ENCODE peak calls at places on chromosomes 4 and X, in four cellular contexts. One of them, this sample, is unnamed. For H4K20me1, the result is how much of the 10 kb centered on the place peaks cover.

GRCh38 chr4:8088966-8089491 is 69.6 kb downstream of the ABLIM2 start:
- DNase-seq in GM23338: no peak
- DNase-seq in K562: no peak
- DNase-seq in HepG2: no peak
- DNase-seq in this sample: no peak

GRCh38 chr4:79232555-79232954 is 93.3 kb downstream of the NAA11 start:
- DNase-seq in HepG2: no peak
- DNase-seq in GM23338: no peak
- DNase-seq in K562: no peak
- DNase-seq in this sample: no peak

GRCh38 chr4:172822322-172822721 is 346.3 kb upstream of the GALNT7 start:
- DNase-seq in GM23338: no peak
- DNase-seq in HepG2: no peak
- DNase-seq in K562: no peak
- DNase-seq in this sample: no peak

GRCh38 chrX:9538544-9539045 is 73.7 kb downstream of the TBL1X start:
- DNase-seq in GM23338: no peak
- DNase-seq in HepG2: peak
- DNase-seq in K562: no peak
- DNase-seq in this sample: peak

GRCh38 chrX:4932790-4933189 is 1219.3 kb upstream of the PRKX start:
- DNase-seq in HepG2: no peak
- DNase-seq in GM23338: no peak
- DNase-seq in K562: no peak
- DNase-seq in this sample: no peak

GRCh38 chrX:74779175-74779574 is 146.1 kb downstream of the NEXMIF start:
- DNase-seq in HepG2: no peak
- DNase-seq in GM23338: peak
- DNase-seq in K562: no peak
- DNase-seq in this sample: no peak

GRCh38 chr4:183436417-183436816 is 8.0 kb upstream of the CDKN2AIP start:
- DNase-seq in K562: no peak
- DNase-seq in GM23338: peak
- DNase-seq in HepG2: no peak
- DNase-seq in this sample: no peak

GRCh38 chr4:38902695-38903094 is 35.1 kb downstream of the FAM114A1 start:
- DNase-seq in GM23338: peak
- DNase-seq in K562: peak
- DNase-seq in HepG2: peak
- DNase-seq in this sample: peak

GRCh38 chrX:1751781-1752180 is 136.9 kb downstream of the ASMT start:
- DNase-seq in GM23338: no peak
- DNase-seq in HepG2: no peak
- DNase-seq in K562: no peak
- DNase-seq in this sample: no peak

GRCh38 chr4:76948441-76949292 is 885 bp upstream of the SEPTIN11 start:
- DNase-seq in K562: peak
- DNase-seq in HepG2: peak
- DNase-seq in GM23338: peak
- DNase-seq in this sample: peak

GRCh38 chrX:42615161-42615563 is 162.8 kb downstream of the PPP1R2C start:
- DNase-seq in HepG2: no peak
- DNase-seq in K562: peak
- DNase-seq in GM23338: peak
- DNase-seq in this sample: no peak

GRCh38 chrX:10787264-10787663 is 166.9 kb upstream of the MID1 start:
- DNase-seq in HepG2: no peak
- DNase-seq in K562: no peak
- DNase-seq in GM23338: no peak
- DNase-seq in this sample: no peak

GRCh38 chrX:137575596-137576255 is 9.8 kb downstream of the ZIC3 start:
- DNase-seq in GM23338: peak
- DNase-seq in K562: no peak
- DNase-seq in HepG2: no peak
- DNase-seq in this sample: no peak

GRCh38 chrX:148813422-148813821 is 313.0 kb downstream of the AFF2 start:
- DNase-seq in K562: no peak
- DNase-seq in HepG2: no peak
- DNase-seq in GM23338: no peak
- DNase-seq in this sample: no peak

GRCh38 chr4:24510091-24510490 is 74.3 kb downstream of the DHX15 start:
- DNase-seq in GM23338: no peak
- DNase-seq in K562: no peak
- DNase-seq in HepG2: no peak
- DNase-seq in this sample: no peak

GRCh38 chr4:108117473-108118182 is 51.1 kb downstream of the LEF1 start:
- DNase-seq in GM23338: peak
- DNase-seq in HepG2: peak
- DNase-seq in K562: peak
- DNase-seq in this sample: no peak

GRCh38 chr4:147645099-147645498 is 27.9 kb downstream of the TMEM184C start:
- DNase-seq in K562: no peak
- DNase-seq in GM23338: no peak
- DNase-seq in HepG2: no peak
- DNase-seq in this sample: no peak
- H4K20me1 ChIP-seq in K562: under half
- H4K20me1 ChIP-seq in GM23338: under half
- H4K20me1 ChIP-seq in HepG2: under half
- H4K20me1 ChIP-seq in this sample: under half

DNA sequence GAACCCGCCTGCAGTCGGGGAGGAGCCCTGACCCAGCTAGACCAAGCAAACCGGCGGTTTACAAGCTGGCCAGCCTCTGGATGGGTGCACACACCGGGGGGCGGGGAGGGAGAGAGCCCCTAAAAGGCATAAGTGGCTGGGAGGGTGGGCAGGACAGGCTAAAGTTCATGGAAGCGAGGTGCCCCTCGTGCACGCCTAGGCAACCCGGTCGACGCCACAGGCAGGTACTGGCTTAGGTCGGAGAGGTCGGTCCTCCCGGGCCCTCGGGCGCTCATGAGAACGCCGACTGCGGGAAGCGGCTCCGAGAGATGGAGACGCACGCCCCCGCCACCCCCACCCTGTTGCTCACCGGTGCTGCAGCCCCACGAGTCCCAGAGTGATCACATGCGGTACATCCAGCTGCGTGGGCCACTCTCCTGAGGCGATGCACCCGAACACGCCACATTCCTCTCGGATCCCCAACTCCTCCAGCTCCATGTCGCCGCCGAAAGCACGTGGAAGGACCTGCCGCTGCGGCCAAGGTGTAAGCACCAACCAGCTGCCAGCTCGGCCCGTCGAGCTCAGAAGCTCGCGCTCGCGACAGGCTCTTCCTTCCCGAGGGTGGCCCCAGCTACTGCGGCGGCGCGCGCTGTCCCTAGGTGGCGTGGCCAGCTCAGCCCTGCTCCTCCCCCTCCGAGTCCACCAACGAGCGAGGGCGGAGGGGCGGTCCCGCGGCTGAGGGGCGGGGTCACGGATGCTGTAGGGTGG is at the start of gene PPAT:
- DNase-seq in K562: peak
- DNase-seq in HepG2: peak
- DNase-seq in GM23338: peak
- DNase-seq in this sample: peak
- TF ChIP-seq REST in K562: no peak
- TF ChIP-seq REST in HepG2: peak
- TF ChIP-seq REST in GM23338: no peak
- TF ChIP-seq REST in this sample: no peak

DNA sequence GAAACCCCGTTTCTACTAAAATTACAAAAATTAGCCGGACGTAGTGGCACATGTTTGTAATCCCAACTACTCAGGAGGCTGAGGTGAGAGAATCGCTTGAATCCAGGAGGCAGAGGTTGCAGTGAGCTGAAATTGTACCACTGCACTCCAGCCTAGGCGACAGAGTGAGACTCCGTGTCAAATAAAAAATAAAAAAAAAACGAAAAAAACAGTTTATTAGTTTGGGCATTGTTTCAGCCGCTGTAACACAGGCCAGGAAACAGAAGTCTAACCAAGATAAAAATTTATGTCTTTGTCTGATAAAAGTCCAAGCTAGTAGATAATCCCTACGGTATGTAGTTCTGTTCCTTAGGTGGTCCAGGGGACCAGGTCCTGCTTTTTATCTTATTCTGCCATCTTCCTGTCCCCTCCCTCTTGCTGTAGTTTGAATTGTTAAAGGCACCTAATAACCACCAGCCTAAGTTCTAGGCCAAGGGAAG is 21.4 kb downstream of the USO1 start:
- DNase-seq in GM23338: no peak
- DNase-seq in HepG2: no peak
- DNase-seq in K562: peak
- DNase-seq in this sample: no peak
- H4K20me1 ChIP-seq in GM23338: under half
- H4K20me1 ChIP-seq in HepG2: under half
- H4K20me1 ChIP-seq in K562: under half
- H4K20me1 ChIP-seq in this sample: under half

GRCh38 chrX:139202742-139203410 is 327.7 kb upstream of the F9 start:
- DNase-seq in GM23338: peak
- DNase-seq in K562: no peak
- DNase-seq in HepG2: no peak
- DNase-seq in this sample: no peak
- TF ChIP-seq REST in GM23338: no peak
- TF ChIP-seq REST in K562: no peak
- TF ChIP-seq REST in HepG2: no peak
- TF ChIP-seq REST in this sample: no peak

GRCh38 chr4:139077567-139078355 is 62.2 kb downstream of the NOCT start:
- DNase-seq in K562: no peak
- DNase-seq in HepG2: no peak
- DNase-seq in GM23338: no peak
- DNase-seq in this sample: no peak

GRCh38 chr4:139078926-139079325 is 63.3 kb downstream of the NOCT start:
- DNase-seq in K562: no peak
- DNase-seq in HepG2: no peak
- DNase-seq in GM23338: no peak
- DNase-seq in this sample: no peak

GRCh38 chr4:139076016-139076744 is 60.6 kb downstream of the NOCT start:
- DNase-seq in GM23338: no peak
- DNase-seq in K562: no peak
- DNase-seq in HepG2: no peak
- DNase-seq in this sample: no peak
- H4K20me1 ChIP-seq in GM23338: under half
- H4K20me1 ChIP-seq in K562: under half
- H4K20me1 ChIP-seq in HepG2: under half
- H4K20me1 ChIP-seq in this sample: half or more

GRCh38 chr4:69760455-69760854 is at the start of gene SULT1B1:
- DNase-seq in K562: no peak
- DNase-seq in HepG2: no peak
- DNase-seq in GM23338: no peak
- DNase-seq in this sample: no peak

GRCh38 chr4:69763233-69763632 is 2.8 kb upstream of the SULT1B1 start:
- DNase-seq in HepG2: no peak
- DNase-seq in K562: no peak
- DNase-seq in GM23338: no peak
- DNase-seq in this sample: no peak

GRCh38 chr4:69754926-69755580 is 5.4 kb downstream of the SULT1B1 start:
- DNase-seq in HepG2: peak
- DNase-seq in K562: no peak
- DNase-seq in GM23338: no peak
- DNase-seq in this sample: no peak

GRCh38 chr4:69757464-69757863 is 3.0 kb downstream of the SULT1B1 start:
- DNase-seq in K562: no peak
- DNase-seq in HepG2: no peak
- DNase-seq in GM23338: no peak
- DNase-seq in this sample: no peak

DNA sequence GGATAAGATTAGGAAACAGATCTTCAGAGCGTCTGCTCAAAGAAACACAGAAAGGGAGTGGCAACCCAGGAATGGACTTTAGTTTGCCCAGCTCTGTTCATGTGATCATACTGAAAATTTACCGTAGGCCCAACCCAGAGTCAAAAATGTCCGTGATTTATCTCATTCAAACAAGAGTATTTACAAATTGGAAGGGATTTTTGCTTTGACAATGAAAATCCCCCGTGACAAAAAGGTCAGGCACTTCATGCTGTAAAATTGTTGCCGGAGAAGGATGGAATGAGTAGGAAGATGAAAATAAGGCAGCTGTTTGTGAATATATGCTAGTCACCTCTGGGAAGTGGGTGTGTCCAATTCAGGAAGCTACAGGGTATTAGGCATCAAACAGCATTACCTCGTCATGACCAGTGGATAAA is 1.2 kb downstream of the SULT1B1 start:
- DNase-seq in GM23338: no peak
- DNase-seq in K562: no peak
- DNase-seq in HepG2: no peak
- DNase-seq in this sample: no peak
- TF ChIP-seq REST in GM23338: no peak
- TF ChIP-seq REST in K562: no peak
- TF ChIP-seq REST in HepG2: no peak
- TF ChIP-seq REST in this sample: no peak

DNA sequence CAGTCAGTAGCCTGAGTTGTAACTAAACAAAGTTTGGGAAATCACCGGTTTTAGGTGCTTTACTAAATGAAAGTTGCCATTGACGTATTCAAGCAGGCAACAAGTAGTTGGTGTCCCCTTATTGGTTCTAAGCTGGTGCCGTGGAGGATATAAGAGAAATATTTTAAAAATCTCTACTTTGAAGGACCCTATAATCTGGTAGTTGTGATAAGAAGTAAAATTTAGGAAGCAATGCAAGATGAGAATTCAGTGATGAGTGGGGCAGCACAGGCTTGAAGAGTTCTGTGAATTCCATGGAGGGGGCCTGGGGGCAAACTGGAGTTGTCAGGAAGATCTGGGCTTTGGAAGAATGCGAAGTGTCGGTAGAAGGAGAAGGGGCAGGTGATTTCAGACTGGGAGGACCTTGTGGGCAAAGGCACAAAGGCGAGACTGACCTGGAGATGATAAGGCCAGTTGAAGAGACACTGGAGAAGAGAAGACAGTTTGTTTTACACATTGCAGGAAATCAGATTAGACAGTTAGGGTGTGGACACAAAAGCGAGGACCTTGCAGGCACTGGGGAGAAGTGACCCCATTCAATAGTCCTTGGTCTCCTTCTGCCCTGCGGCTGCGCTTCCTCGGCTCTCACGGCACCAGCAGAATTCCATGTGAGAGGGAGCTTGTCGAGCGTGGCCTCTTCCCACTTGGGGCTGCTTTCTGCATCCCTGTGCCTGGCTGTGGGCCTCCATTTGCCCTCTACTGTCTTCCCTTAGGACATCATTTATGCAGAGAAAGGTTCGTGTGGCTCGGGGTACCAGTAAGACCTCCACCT is 1.3 kb downstream of the RHOH start:
- DNase-seq in HepG2: no peak
- DNase-seq in GM23338: no peak
- DNase-seq in K562: peak
- DNase-seq in this sample: no peak
- H4K20me1 ChIP-seq in HepG2: under half
- H4K20me1 ChIP-seq in GM23338: under half
- H4K20me1 ChIP-seq in K562: under half
- H4K20me1 ChIP-seq in this sample: under half

GRCh38 chr4:84803720-84804119 is 162.8 kb downstream of the WDFY3 start:
- DNase-seq in K562: no peak
- DNase-seq in GM23338: no peak
- DNase-seq in HepG2: no peak
- DNase-seq in this sample: no peak

GRCh38 chr4:84799318-84799717 is 167.2 kb downstream of the WDFY3 start:
- DNase-seq in HepG2: no peak
- DNase-seq in K562: no peak
- DNase-seq in GM23338: no peak
- DNase-seq in this sample: no peak

GRCh38 chr4:84796388-84796787 is 170.1 kb downstream of the WDFY3 start:
- DNase-seq in K562: peak
- DNase-seq in HepG2: no peak
- DNase-seq in GM23338: no peak
- DNase-seq in this sample: peak

GRCh38 chr4:84803121-84803520 is 163.4 kb downstream of the WDFY3 start:
- DNase-seq in HepG2: no peak
- DNase-seq in GM23338: no peak
- DNase-seq in K562: no peak
- DNase-seq in this sample: no peak

GRCh38 chr4:84800256-84800655 is 166.2 kb downstream of the WDFY3 start:
- DNase-seq in GM23338: no peak
- DNase-seq in K562: no peak
- DNase-seq in HepG2: no peak
- DNase-seq in this sample: no peak
- TF ChIP-seq REST in GM23338: no peak
- TF ChIP-seq REST in K562: no peak
- TF ChIP-seq REST in HepG2: no peak
- TF ChIP-seq REST in this sample: no peak

This sample was measured in SK-N-SH.